ENCODE peak calls at places on chromosomes 7 and 10, in eight cellular contexts. Y is CD4-positive, alpha-beta T cell; Z is WERI-Rb-1; L is uterus; P is iPS DF 6.9; X is prostate gland; M is MM.1S; C is pancreas. S is an unnamed sample.
A peak's percentile ranks its signal among the peaks of the same experiment; 100 is the strongest.

GRCh38 chr10:20970044-20970443 is 72.9 kb upstream of the NEBL start:
- DNase-seq in C (no peak), M (no peak), X (no peak), P (no peak), Y (no peak), Z (no peak), L (no peak), S (no peak)

GRCh38 chr7:134755422-134756022 is 23.9 kb upstream of the CALD1 start:
- DNase-seq in C (no peak), P (no peak), Z (peak; percentile 37), X (no peak), M (no peak), L (no peak), Y (peak; percentile 31), S (no peak)

GRCh38 chr10:5567477-5567876 is 42.7 kb downstream of the CALML3 start:
- DNase-seq in P (no peak), Y (no peak), Z (no peak), X (no peak), M (no peak), C (no peak), L (no peak), S (no peak)

GRCh38 chr7:148147438-148147837 is 443.1 kb upstream of the C7orf33 start:
- DNase-seq in L (no peak), M (no peak), Y (no peak), Z (no peak), C (no peak), P (no peak), X (no peak), S (no peak)

GRCh38 chr7:51040777-51041176 is 258.1 kb upstream of the GRB10 start:
- DNase-seq in L (no peak), C (no peak), M (no peak), Y (no peak), P (no peak), X (no peak), Z (no peak), S (no peak)

GRCh38 chr7:28430626-28431025 is 18.3 kb downstream of the CREB5 start:
- DNase-seq in L (no peak), Z (no peak), M (no peak), P (no peak), X (no peak), Y (no peak), C (no peak), S (no peak)

GRCh38 chr10:63573068-63573697 is 52.0 kb downstream of the REEP3 start:
- DNase-seq in X (no peak), P (no peak), Z (no peak), C (no peak), L (no peak), M (peak; percentile 70), Y (no peak), S (no peak)

GRCh38 chr10:44470779-44471178 is 85.9 kb upstream of the CXCL12 start:
- DNase-seq in Y (no peak), C (no peak), M (no peak), Z (no peak), P (no peak), X (no peak), L (peak; percentile 57), S (no peak)

GRCh38 chr10:22500567-22501369 is 155.5 kb downstream of the SPAG6 start:
- DNase-seq in X (no peak), Z (no peak), C (no peak), P (no peak), L (peak; percentile 37), Y (no peak), M (no peak), S (no peak)

GRCh38 chr7:74364061-74364460 is 74.9 kb downstream of the CLIP2 start:
- DNase-seq in C (no peak), Z (peak; percentile 32), M (no peak), Y (no peak), L (no peak), P (no peak), X (no peak), S (no peak)

GRCh38 chr10:1570652-1571051 is 166.7 kb downstream of the ADARB2 start:
- DNase-seq in L (no peak), P (no peak), X (no peak), Y (no peak), C (no peak), Z (no peak), M (no peak), S (no peak)

GRCh38 chr10:1572519-1573333 is 164.6 kb downstream of the ADARB2 start:
- DNase-seq in X (no peak), P (no peak), M (no peak), C (no peak), L (no peak), Y (no peak), Z (no peak), S (no peak)

GRCh38 chr10:1573334-1573969 is 163.9 kb downstream of the ADARB2 start:
- DNase-seq in C (no peak), Z (no peak), X (no peak), P (no peak), Y (no peak), M (no peak), L (no peak), S (no peak)

GRCh38 chr10:1573981-1574380 is 163.3 kb downstream of the ADARB2 start:
- DNase-seq in M (no peak), X (no peak), L (no peak), Z (no peak), Y (no peak), P (no peak), C (no peak), S (no peak)

DNA sequence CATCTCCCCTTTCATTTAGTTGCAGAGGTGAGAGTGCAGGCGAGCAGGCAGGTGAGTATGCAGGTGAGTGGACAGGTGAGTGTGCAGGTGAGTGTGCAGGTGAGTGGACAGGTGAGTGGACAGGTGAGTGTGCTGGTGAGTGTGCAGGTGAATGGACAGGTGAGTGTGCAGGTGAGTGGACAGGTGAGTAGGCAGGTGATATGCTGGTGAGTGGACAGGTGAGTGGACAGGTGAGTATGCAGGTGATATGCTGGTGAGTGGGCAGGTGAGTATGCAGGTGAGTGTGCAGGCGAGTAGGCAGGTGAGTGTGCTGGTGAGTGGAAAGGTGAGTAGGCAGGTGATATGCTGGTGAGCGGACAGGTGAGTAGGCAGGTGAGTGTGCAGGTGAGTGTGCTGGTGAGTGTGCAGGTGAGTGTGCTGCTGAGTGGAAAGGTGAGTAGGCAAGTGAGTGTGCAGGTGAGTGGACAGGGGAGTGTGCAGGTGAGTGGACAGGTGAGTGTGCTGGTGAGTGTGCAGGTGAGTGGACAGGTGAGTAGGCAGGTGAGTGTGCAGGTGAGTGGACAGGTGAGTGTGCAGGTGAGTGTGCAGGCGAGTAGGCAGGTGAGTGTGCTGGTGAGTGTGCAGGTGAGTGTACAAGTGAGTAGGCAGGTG is 165.6 kb downstream of the ADARB2 start:
- DNase-seq in X (no peak), L (no peak), C (no peak), P (no peak), Y (no peak), M (no peak), Z (no peak), S (no peak)
- H3K27me3 ChIP-seq in X (no peaks in the 10 kb centered on the region), L (no peaks in the 10 kb centered on the region), C (no peaks in the 10 kb centered on the region), P (no peaks in the 10 kb centered on the region), Y (no peaks in the 10 kb centered on the region), M (no peaks in the 10 kb centered on the region), Z (no peaks in the 10 kb centered on the region), S (no peaks in the 10 kb centered on the region)

DNA sequence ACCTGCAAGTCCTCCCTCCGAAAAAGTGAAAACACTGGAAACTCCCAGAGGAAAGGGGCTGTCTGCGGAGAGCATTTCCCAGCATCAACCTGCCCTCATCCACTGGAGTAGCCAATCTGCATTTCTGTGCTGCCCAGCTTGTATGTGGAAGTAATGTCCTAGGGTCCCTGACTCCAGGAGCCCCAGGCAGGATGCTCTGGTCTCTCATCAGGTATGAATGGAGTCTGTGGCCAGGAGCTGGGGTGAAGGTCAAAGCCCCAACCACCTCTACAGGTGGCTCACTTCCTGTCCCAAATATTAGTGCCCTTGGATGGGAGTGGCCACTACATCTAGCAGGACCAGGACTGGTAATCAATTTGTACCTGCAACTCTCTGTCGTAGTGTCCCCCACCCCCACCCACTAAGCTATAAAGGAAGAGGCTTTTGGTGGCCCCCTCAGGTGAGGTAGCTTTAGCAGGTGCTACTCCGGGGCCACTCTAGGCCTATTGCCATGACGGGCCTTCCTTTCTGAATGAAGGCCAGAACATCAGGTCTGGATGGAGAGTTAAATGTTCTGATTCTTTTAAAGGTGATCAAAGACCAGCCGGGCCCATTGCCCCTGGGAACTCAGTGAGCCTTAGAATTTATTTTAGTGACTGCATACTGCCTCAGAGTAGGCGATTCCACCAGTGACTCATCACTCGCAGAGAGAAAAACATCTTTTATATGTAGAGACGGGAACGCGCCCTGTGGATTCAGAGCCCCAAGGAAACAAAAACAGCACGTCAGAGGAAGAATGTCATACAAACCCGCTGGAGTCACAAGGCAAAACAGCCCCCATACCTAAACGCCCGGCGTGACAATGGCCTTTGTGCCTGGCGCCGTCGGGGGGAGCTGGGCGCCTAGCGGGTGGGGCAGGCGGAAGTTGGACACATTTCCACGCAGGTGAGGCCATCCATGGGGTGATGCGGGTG is 13.0 kb downstream of the EN2 start:
- DNase-seq in X (no peak), P (no peak), Y (no peak), M (no peak), L (no peak), Z (no peak), C (peak; percentile 40), S (no peak)
- H3K27me3 ChIP-seq in X (peaks cover 73% of the 10 kb centered on the region), P (peaks cover 92% of the 10 kb centered on the region), Y (peaks cover 95% of the 10 kb centered on the region), M (peaks cover 96% of the 10 kb centered on the region), L (peaks cover 19% of the 10 kb centered on the region), Z (peaks cover 85% of the 10 kb centered on the region), C (no peaks in the 10 kb centered on the region), S (peaks cover 87% of the 10 kb centered on the region)

GRCh38 chr7:6293202-6293601 is 20.8 kb upstream of the CYTH3 start:
- DNase-seq in C (no peak), L (no peak), Y (no peak), M (no peak), X (no peak), Z (no peak), P (no peak), S (no peak)

GRCh38 chr7:6290345-6290744 is 17.9 kb upstream of the CYTH3 start:
- DNase-seq in C (no peak), Y (no peak), M (no peak), Z (no peak), P (no peak), X (no peak), L (no peak), S (no peak)

GRCh38 chr7:6291531-6291930 is 19.1 kb upstream of the CYTH3 start:
- DNase-seq in Y (no peak), P (no peak), X (no peak), L (no peak), M (no peak), Z (no peak), C (no peak), S (no peak)

GRCh38 chr7:6299774-6300173 is 27.4 kb upstream of the CYTH3 start:
- DNase-seq in P (no peak), L (no peak), X (no peak), C (no peak), Z (no peak), M (no peak), Y (no peak), S (no peak)

GRCh38 chr7:6294839-6295238 is 22.4 kb upstream of the CYTH3 start:
- DNase-seq in X (no peak), C (no peak), L (no peak), Z (no peak), P (no peak), Y (no peak), M (no peak), S (no peak)
- H3K27me3 ChIP-seq in X (no peaks in the 10 kb centered on the region), C (no peaks in the 10 kb centered on the region), L (no peaks in the 10 kb centered on the region), Z (no peaks in the 10 kb centered on the region), P (no peaks in the 10 kb centered on the region), Y (no peaks in the 10 kb centered on the region), M (no peaks in the 10 kb centered on the region), S (no peaks in the 10 kb centered on the region)

DNA sequence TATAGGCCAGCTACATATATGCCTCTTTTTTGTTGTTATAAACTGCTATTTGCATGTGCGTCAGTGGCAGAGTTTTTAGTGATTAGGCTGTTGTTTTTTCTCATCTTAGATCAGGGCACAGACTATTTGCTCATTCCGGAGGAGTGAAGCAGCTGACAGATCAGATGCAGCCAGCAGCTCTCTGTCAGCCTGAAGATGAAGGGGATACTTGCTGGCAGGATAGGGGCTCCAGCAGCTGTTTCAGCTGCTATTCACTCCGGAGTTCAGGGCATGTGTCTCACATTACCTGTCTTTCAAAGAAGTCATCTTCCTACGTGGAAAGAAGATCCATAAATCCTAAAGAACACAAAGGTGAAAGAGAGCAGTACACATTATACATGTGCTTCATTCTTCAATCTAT is 182.9 kb upstream of the CHRM2 start:
- DNase-seq in P (no peak), C (no peak), Z (no peak), Y (no peak), X (no peak), M (no peak), L (no peak), S (no peak)
- H3K27me3 ChIP-seq in P (no peaks in the 10 kb centered on the region), C (no peaks in the 10 kb centered on the region), Z (no peaks in the 10 kb centered on the region), Y (no peaks in the 10 kb centered on the region), X (no peaks in the 10 kb centered on the region), M (no peaks in the 10 kb centered on the region), L (no peaks in the 10 kb centered on the region), S (no peaks in the 10 kb centered on the region)